ENCODE peak calls at places on chromosome 1, in six cellular contexts. P is hepatic stellate cell, B is EL, A is cardiac fibroblast, T is iPS-NIHi11, O is Caco-2. Y is an unnamed sample.
A peak's percentile ranks its signal among the peaks of the same experiment; 100 is the strongest.

GRCh38 chr1:15950763-15951295 is 25.1 kb downstream of the ZBTB17 start:
- DNase-seq in P (no peak), B (peak; percentile 69), A (peak; percentile 74), T (no peak), O (no peak), Y (peak; percentile 68)

GRCh38 chr1:225677350-225678124 is 24.6 kb upstream of the ENAH start:
- DNase-seq in P (no peak), B (no peak), A (no peak), T (peak; percentile 74), O (no peak), Y (peak; percentile 47)

GRCh38 chr1:52127181-52128175 is 14.4 kb upstream of the ZFYVE9 start:
- DNase-seq in P (peak; percentile 45), B (peak; percentile 66), A (peak; percentile 85), T (peak; percentile 39), O (peak; percentile 37), Y (no peak)

GRCh38 chr1:110436635-110437034 is 14.3 kb upstream of the PROK1 start:
- DNase-seq in P (no peak), B (peak; percentile 38), A (no peak), T (peak; percentile 32), O (peak; percentile 87), Y (peak; percentile 47)

GRCh38 chr1:159790237-159790917 is 9.6 kb downstream of the DUSP23 start:
- DNase-seq in P (peak; percentile 19), B (peak; percentile 28), A (peak; percentile 49), T (peak; percentile 80), O (peak; percentile 51), Y (no peak)

GRCh38 chr1:93613895-93614294 is 67.7 kb downstream of the BCAR3 start:
- DNase-seq in P (no peak), B (no peak), A (peak; percentile 66), T (no peak), O (no peak), Y (peak; percentile 57)

GRCh38 chr1:115762792-115763191 is 5.7 kb downstream of the CASQ2 start:
- DNase-seq in P (no peak), B (no peak), A (no peak), T (no peak), O (no peak), Y (no peak)

GRCh38 chr1:10794724-10795304 is 1.6 kb downstream of the CASZ1 start:
- DNase-seq in P (peak; percentile 31), B (peak; percentile 22), A (peak; percentile 22), T (no peak), O (no peak), Y (no peak)

GRCh38 chr1:50830621-50831020 is 129.4 kb downstream of the FAF1 start:
- DNase-seq in P (no peak), B (no peak), A (no peak), T (no peak), O (no peak), Y (no peak)

GRCh38 chr1:72442251-72442650 is 159.9 kb upstream of the NEGR1 start:
- DNase-seq in P (peak; percentile 6), B (peak; percentile 41), A (peak; percentile 45), T (no peak), O (no peak), Y (no peak)

GRCh38 chr1:98053471-98054366 is 132.9 kb upstream of the DPYD start:
- DNase-seq in P (peak; percentile 67), B (peak; percentile 84), A (peak; percentile 78), T (peak; percentile 79), O (no peak), Y (peak; percentile 50)

GRCh38 chr1:226149806-226150205 is 36.7 kb downstream of the ACBD3 start:
- DNase-seq in P (no peak), B (no peak), A (no peak), T (no peak), O (peak; percentile 56), Y (no peak)

GRCh38 chr1:228064296-228064695 is 18.2 kb upstream of the ARF1 start:
- DNase-seq in P (no peak), B (no peak), A (no peak), T (no peak), O (no peak), Y (peak; percentile 23)

Y was measured in ovary.